ENCODE peak calls at places on chromosomes 11 and 22, in six cellular contexts. S, R, H, F, Q and G are unnamed samples.

GRCh38 chr11:40183073-40184064 is 1276.1 kb downstream of the LRRC4C start:
- DNase-seq in F (no peak), S (no peak), H (no peak), Q (no peak), R (no peak), G (no peak)

GRCh38 chr11:83566948-83567347 is 280.8 kb upstream of the CCDC90B start:
- DNase-seq in S (no peak), F (no peak), H (peak), Q (no peak), R (peak), G (no peak)

GRCh38 chr11:70066628-70067027 is 11.5 kb upstream of the ANO1 start:
- DNase-seq in R (no peak), H (no peak), F (no peak), Q (no peak), S (no peak), G (no peak)

GRCh38 chr11:127345819-127346459 is 345.4 kb upstream of the KIRREL3 start:
- DNase-seq in F (peak), H (peak), R (peak), Q (no peak), S (no peak), G (peak)

GRCh38 chr22:39175127-39176066 is 22.9 kb upstream of the CBX7 start:
- DNase-seq in Q (peak), F (no peak), R (no peak), S (peak), H (no peak), G (no peak)

GRCh38 chr11:96187779-96188624 is 155.0 kb downstream of the MAML2 start:
- DNase-seq in S (no peak), F (no peak), R (peak), H (peak), Q (no peak), G (peak)

GRCh38 chr22:19524170-19525115 is at the start of gene CLDN5:
- DNase-seq in Q (no peak), H (peak), S (peak), R (peak), F (no peak), G (no peak)

GRCh38 chr11:130553306-130553705 is 104.9 kb downstream of the ADAMTS15 start:
- DNase-seq in Q (no peak), R (peak), S (no peak), H (peak), F (no peak), G (peak)

GRCh38 chr22:43925433-43926348 is 2.1 kb downstream of the PNPLA3 start:
- DNase-seq in S (no peak), F (no peak), R (peak), H (peak), Q (peak), G (no peak)

GRCh38 chr11:76629133-76629852 is 41.3 kb downstream of the LRRC32 start:
- DNase-seq in F (peak), Q (peak), R (peak), H (peak), S (peak), G (no peak)

GRCh38 chr22:42313804-42314581 is 43.5 kb upstream of the TCF20 start:
- DNase-seq in S (no peak), R (peak), Q (peak), H (peak), F (no peak), G (no peak)

GRCh38 chr22:42792909-42793847 is 63.9 kb downstream of the ARFGAP3 start:
- DNase-seq in Q (peak), F (no peak), S (peak), H (no peak), R (no peak), G (no peak)

GRCh38 chr11:134786636-134787035 is 374.6 kb upstream of the B3GAT1 start:
- DNase-seq in H (no peak), R (no peak), F (no peak), S (no peak), Q (no peak), G (no peak)

GRCh38 chr22:37068859-37069258 is 17.3 kb downstream of the KCTD17 start:
- DNase-seq in H (no peak), F (no peak), R (no peak), Q (no peak), S (no peak), G (no peak)

GRCh38 chr22:20011123-20011992 is 5.3 kb downstream of the ARVCF start:
- DNase-seq in S (peak), H (no peak), R (no peak), Q (peak), F (no peak), G (no peak)

GRCh38 chr11:2791521-2792375 is 92.0 kb upstream of the KCNQ1OT1 start:
- DNase-seq in F (no peak), Q (peak), R (no peak), H (no peak), S (peak), G (no peak)

GRCh38 chr11:77071671-77072605 is 5.2 kb downstream of the CAPN5 start:
- DNase-seq in Q (no peak), R (no peak), H (no peak), F (no peak), S (peak), G (no peak)

GRCh38 chr11:10350341-10350740 is 45.5 kb downstream of the ADM start:
- DNase-seq in Q (no peak), R (peak), H (peak), S (no peak), F (no peak), G (no peak)

GRCh38 chr22:46202897-46203589 is 47.0 kb downstream of the CDPF1 start:
- DNase-seq in Q (no peak), S (no peak), F (no peak), H (no peak), R (no peak), G (no peak)

GRCh38 chr22:19765477-19766234 is 5.1 kb downstream of the TBX1 start:
- DNase-seq in Q (no peak), S (no peak), H (no peak), F (no peak), R (no peak), G (no peak)

GRCh38 chr11:9203715-9204311 is 61.3 kb downstream of the DENND5A start:
- DNase-seq in S (no peak), F (no peak), Q (no peak), H (no peak), R (no peak), G (no peak)

GRCh38 chr22:37229012-37229804 is 14.9 kb downstream of the RAC2 start:
- DNase-seq in F (no peak), S (peak), Q (no peak), H (peak), R (peak), G (peak)

GRCh38 chr11:65445604-65446445 is 23.2 kb downstream of the NEAT1 start:
- DNase-seq in R (peak), H (peak), F (no peak), Q (peak), S (peak), G (no peak)

GRCh38 chr11:69598147-69598546 is 42.8 kb upstream of the CCND1 start:
- DNase-seq in H (no peak), F (no peak), R (no peak), S (no peak), Q (no peak), G (no peak)

GRCh38 chr11:76224461-76225121 is 18.3 kb upstream of the WNT11 start:
- DNase-seq in F (no peak), Q (no peak), S (no peak), H (no peak), R (no peak), G (no peak)

GRCh38 chr11:9104581-9104980 is 13.2 kb upstream of the SCUBE2 start:
- DNase-seq in H (no peak), Q (no peak), S (no peak), F (no peak), R (no peak), G (no peak)

GRCh38 chr22:24460418-24461089 is 33.2 kb downstream of the ADORA2A start:
- DNase-seq in F (no peak), R (no peak), Q (no peak), S (no peak), H (peak), G (peak)

GRCh38 chr22:44634426-44635321 is 67.3 kb upstream of the PRR5 start:
- DNase-seq in F (no peak), R (no peak), Q (no peak), S (peak), H (no peak), G (no peak)

GRCh38 chr22:21457023-21457787 is 10.0 kb upstream of the TMEM191C start:
- DNase-seq in H (no peak), Q (peak), R (no peak), S (peak), F (no peak), G (no peak)

GRCh38 chr11:65505434-65506315 is 6.8 kb downstream of the MALAT1 start:
- DNase-seq in R (peak), H (peak), S (peak), Q (peak), F (peak), G (no peak)

GRCh38 chr11:93906486-93906885 is 56.1 kb upstream of the VSTM5 start:
- DNase-seq in S (no peak), R (no peak), F (no peak), Q (no peak), H (peak), G (no peak)

GRCh38 chr11:118641463-118642019 is 34.1 kb downstream of the PHLDB1 start:
- DNase-seq in S (no peak), R (no peak), F (no peak), Q (no peak), H (no peak), G (no peak)

GRCh38 chr22:47610281-47610680 is 847.8 kb downstream of the TBC1D22A start:
- DNase-seq in Q (no peak), H (no peak), F (no peak), R (no peak), S (no peak), G (no peak)

GRCh38 chr22:27489265-27489675 is 312.3 kb downstream of the MN1 start:
- DNase-seq in S (no peak), H (peak), R (peak), F (no peak), Q (peak), G (no peak)

GRCh38 chr22:17043521-17043920 is 35.5 kb upstream of the GAB4 start:
- DNase-seq in F (no peak), R (no peak), Q (no peak), S (no peak), H (no peak), G (no peak)

GRCh38 chr11:72744474-72744873 is 7.7 kb downstream of the ARAP1 start:
- DNase-seq in R (no peak), S (no peak), H (no peak), F (no peak), Q (no peak), G (no peak)

GRCh38 chr11:72747456-72747855 is 4.8 kb downstream of the ARAP1 start:
- DNase-seq in F (no peak), H (no peak), R (no peak), S (no peak), Q (no peak), G (no peak)

GRCh38 chr11:72745925-72746550 is 6.2 kb downstream of the ARAP1 start:
- DNase-seq in S (no peak), R (no peak), Q (no peak), F (no peak), H (no peak), G (no peak)

GRCh38 chr11:72745511-72745910 is 6.7 kb downstream of the ARAP1 start:
- DNase-seq in F (no peak), R (no peak), S (no peak), Q (no peak), H (no peak), G (no peak)

GRCh38 chr11:72746821-72747220 is 5.4 kb downstream of the ARAP1 start:
- DNase-seq in R (no peak), S (no peak), F (no peak), H (no peak), Q (no peak), G (no peak)
- H3K4me3 ChIP-seq in R (no peak), S (no peak), F (no peak), H (no peak), Q (no peak), G (no peak)

GRCh38 chr11:16630651-16631050 is 107.8 kb upstream of the C11orf58 start:
- DNase-seq in R (no peak), Q (no peak), H (no peak), F (no peak), S (no peak), G (no peak)

GRCh38 chr11:16632295-16633200 is 105.9 kb upstream of the C11orf58 start:
- DNase-seq in F (no peak), R (peak), H (peak), S (no peak), Q (peak), G (no peak)
- TF ChIP-seq CTCF in F (no peak), R (peak), H (peak), S (no peak), Q (peak), G (peak)

GRCh38 chr11:123561046-123561781 is 93.2 kb downstream of the SCN3B start:
- DNase-seq in F (no peak), H (peak), Q (no peak), S (no peak), R (peak), G (no peak)

GRCh38 chr11:123562166-123562565 is 92.3 kb downstream of the SCN3B start:
- DNase-seq in H (no peak), S (no peak), F (no peak), Q (no peak), R (no peak), G (no peak)

GRCh38 chr11:123558536-123559315 is 95.7 kb downstream of the SCN3B start:
- DNase-seq in H (peak), R (no peak), Q (no peak), F (no peak), S (no peak), G (no peak)

GRCh38 chr11:123560001-123560400 is 94.4 kb downstream of the SCN3B start:
- DNase-seq in F (peak), R (peak), S (no peak), H (peak), Q (no peak), G (no peak)

DNA sequence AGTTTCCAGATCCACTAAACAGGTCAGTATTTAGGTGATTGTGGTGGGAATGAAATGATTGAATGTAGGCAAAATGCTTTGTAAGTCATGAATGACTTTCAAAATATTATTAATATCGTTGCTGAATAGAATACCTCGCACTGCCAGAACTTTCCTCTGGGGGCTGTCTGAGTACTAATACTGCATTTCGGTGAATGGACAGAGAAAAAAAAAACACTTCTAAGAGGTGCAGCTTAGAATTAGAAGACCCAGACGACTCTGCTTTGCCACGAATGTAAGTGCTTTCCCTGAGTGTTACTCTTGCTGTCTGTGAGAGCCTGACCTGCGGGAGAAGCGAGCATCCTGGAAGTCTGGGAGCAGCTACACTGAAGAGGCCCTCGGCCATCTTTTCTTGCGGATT is 95.0 kb downstream of the SCN3B start:
- DNase-seq in R (no peak), H (peak), Q (no peak), F (no peak), S (no peak), G (no peak)
- H3K4me3 ChIP-seq in R (no peak), H (no peak), Q (no peak), F (peak), S (peak), G (peak)

GRCh38 chr11:56950510-56950909 is 38.2 kb upstream of the OR5AK2 start:
- DNase-seq in H (no peak), S (no peak), R (no peak), F (no peak), Q (no peak), G (no peak)
- TF ChIP-seq CTCF in H (no peak), S (no peak), R (no peak), F (no peak), Q (no peak), G (no peak)

DNA sequence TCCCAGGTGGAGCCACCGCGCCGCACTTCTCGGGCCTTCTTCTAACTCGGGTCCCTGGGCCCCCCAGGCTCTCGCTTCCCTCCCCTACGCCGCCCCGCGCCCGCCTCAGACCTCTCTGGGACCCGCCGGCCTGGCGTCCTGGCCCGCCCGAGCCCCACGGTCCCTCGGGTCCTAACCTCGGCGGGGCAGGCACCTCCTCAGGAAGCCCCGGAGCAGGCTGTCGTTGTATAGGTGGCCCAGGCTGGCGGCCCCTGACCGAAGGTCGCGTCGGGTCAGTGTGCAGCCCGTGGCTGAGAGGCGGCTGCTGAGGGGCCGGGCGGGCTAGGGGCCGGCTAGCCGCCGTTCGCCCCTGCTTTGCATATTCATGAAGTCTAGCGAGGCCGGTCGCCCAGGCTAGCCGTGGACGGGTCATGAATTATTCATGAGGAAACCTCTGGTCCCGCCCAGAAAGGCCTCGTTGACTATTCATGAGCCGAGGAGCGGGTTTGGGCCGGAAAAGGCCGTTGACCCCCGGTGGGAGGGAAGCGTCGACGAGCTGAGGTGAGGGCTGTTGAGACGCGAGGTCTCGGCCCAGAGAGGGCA is at the start of gene HORMAD2:
- DNase-seq in R (peak), Q (peak), F (no peak), H (peak), S (no peak), G (peak)
- H3K4me3 ChIP-seq in R (peak), Q (peak), F (no peak), H (no peak), S (no peak), G (peak)

GRCh38 chr11:132402056-132402684 is 1031.8 kb downstream of the NTM start:
- DNase-seq in Q (peak), S (no peak), H (peak), R (peak), F (no peak), G (peak)
- TF ChIP-seq CTCF in Q (peak), S (no peak), H (peak), R (peak), F (peak), G (peak)